ENCODE peak calls at places on chromosomes 12 and 14, in four cellular contexts. W, G, X and J are unnamed samples. For H3K36me3, the result is how much of the 10 kb centered on the place peaks cover.

GRCh38 chr14:82354126-82354525 is 820.5 kb upstream of the SEL1L start:
- DNase-seq in X (no peak), G (no peak), W (no peak), J (no peak)

GRCh38 chr12:123474493-123475255 is 16.7 kb downstream of the SNRNP35 start:
- DNase-seq in G (no peak), W (no peak), X (no peak), J (no peak)

GRCh38 chr12:32248594-32249140 is 142.0 kb downstream of the BICD1 start:
- DNase-seq in W (no peak), G (no peak), X (no peak), J (no peak)

GRCh38 chr12:30067156-30067555 is 283.4 kb upstream of the TMTC1 start:
- DNase-seq in W (no peak), X (no peak), G (no peak), J (no peak)

GRCh38 chr14:91873476-91874265 is 6.3 kb upstream of the TC2N start:
- DNase-seq in G (no peak), W (peak), X (no peak), J (no peak)

GRCh38 chr12:92912052-92912451 is 17.0 kb downstream of the EEA1 start:
- DNase-seq in X (no peak), W (no peak), G (no peak), J (no peak)

GRCh38 chr12:50788562-50788961 is 24.7 kb downstream of the ATF1 start:
- DNase-seq in W (no peak), G (no peak), X (no peak), J (no peak)

GRCh38 chr12:3544296-3544965 is 53.4 kb downstream of the PRMT8 start:
- DNase-seq in W (no peak), G (no peak), X (no peak), J (no peak)

GRCh38 chr12:72072613-72073212 is 134.1 kb downstream of the TPH2 start:
- DNase-seq in X (no peak), G (no peak), W (no peak), J (no peak)

GRCh38 chr12:751828-752672 is at the start of gene WNK1:
- DNase-seq in G (peak), X (peak), W (peak), J (peak)

GRCh38 chr12:110279976-110280783 is 867 bp upstream of the ATP2A2 start:
- DNase-seq in G (peak), W (peak), X (peak), J (no peak)

GRCh38 chr14:54691525-54692260 is 124.8 kb downstream of the SAMD4A start:
- DNase-seq in X (no peak), G (peak), W (peak), J (peak)

GRCh38 chr12:40236357-40236850 is 11.6 kb downstream of the LRRK2 start:
- DNase-seq in X (no peak), G (no peak), W (no peak), J (no peak)

GRCh38 chr14:105851716-105852377 is 325.5 kb downstream of the TMEM121 start:
- DNase-seq in G (no peak), W (no peak), X (peak), J (no peak)

GRCh38 chr12:89674326-89674942 is 34.2 kb downstream of the ATP2B1 start:
- DNase-seq in X (no peak), G (no peak), W (no peak), J (no peak)

GRCh38 chr14:32938719-32939253 is at the start of gene NPAS3:
- DNase-seq in X (no peak), G (no peak), W (no peak), J (no peak)

GRCh38 chr12:1287446-1287975 is 296.5 kb downstream of the ERC1 start:
- DNase-seq in X (no peak), G (no peak), W (no peak), J (no peak)

GRCh38 chr14:74240794-74241610 is 1.8 kb downstream of the VSX2 start:
- DNase-seq in W (no peak), X (no peak), G (no peak), J (no peak)

GRCh38 chr12:123266679-123267277 is 4.9 kb downstream of the CDK2AP1 start:
- DNase-seq in G (no peak), W (no peak), X (no peak), J (no peak)

GRCh38 chr12:110917961-110918360 is 2.4 kb downstream of the MYL2 start:
- DNase-seq in G (no peak), X (no peak), W (no peak), J (no peak)

GRCh38 chr14:26394114-26394855 is 203.5 kb downstream of the NOVA1 start:
- DNase-seq in W (peak), X (no peak), G (no peak), J (peak)

GRCh38 chr12:116287850-116288301 is 10.4 kb upstream of the MED13L start:
- DNase-seq in X (no peak), W (no peak), G (no peak), J (no peak)

GRCh38 chr12:26233620-26234019 is 38.2 kb downstream of the SSPN start:
- DNase-seq in G (no peak), X (no peak), W (no peak), J (no peak)

GRCh38 chr14:40386433-40386832 is 954.2 kb upstream of the FBXO33 start:
- DNase-seq in G (no peak), X (no peak), W (no peak), J (no peak)

GRCh38 chr14:92005019-92005418 is 34.8 kb downstream of the TRIP11 start:
- DNase-seq in X (no peak), W (no peak), G (no peak), J (no peak)

GRCh38 chr12:66188584-66189475 is at the start of gene IRAK3:
- DNase-seq in X (peak), G (no peak), W (peak), J (no peak)

GRCh38 chr14:81329640-81330385 is 70.3 kb downstream of the STON2 start:
- DNase-seq in X (no peak), W (no peak), G (no peak), J (no peak)

GRCh38 chr12:52020539-52021336 is 14.0 kb downstream of the TAMALIN start:
- DNase-seq in W (peak), G (peak), X (no peak), J (no peak)

GRCh38 chr14:99603471-99603933 is 505 bp downstream of the CCDC85C start:
- DNase-seq in G (peak), X (no peak), W (no peak), J (no peak)

GRCh38 chr12:71958993-71959588 is 20.4 kb downstream of the TPH2 start:
- DNase-seq in G (no peak), X (no peak), W (no peak), J (no peak)

GRCh38 chr14:103385994-103386491 is 828 bp downstream of the MARK3 start:
- DNase-seq in G (peak), X (no peak), W (peak), J (no peak)

GRCh38 chr14:101968186-101968585 is 3.8 kb downstream of the DYNC1H1 start:
- DNase-seq in X (no peak), G (no peak), W (no peak), J (no peak)

GRCh38 chr12:70052476-70052875 is 190.8 kb upstream of the CNOT2 start:
- DNase-seq in G (no peak), X (no peak), W (no peak), J (no peak)

GRCh38 chr12:96208346-96208745 is 14.2 kb downstream of the ELK3 start:
- DNase-seq in G (no peak), W (no peak), X (no peak), J (no peak)

GRCh38 chr12:86711716-86712115 is 455.5 kb upstream of the MGAT4C start:
- DNase-seq in W (no peak), G (no peak), X (no peak), J (no peak)

GRCh38 chr12:121251838-121252237 is 41.9 kb downstream of the P2RX4 start:
- DNase-seq in X (no peak), W (no peak), G (no peak), J (no peak)

GRCh38 chr12:121252712-121253345 is 42.9 kb downstream of the P2RX4 start:
- DNase-seq in W (no peak), G (peak), X (no peak), J (no peak)

GRCh38 chr12:121248611-121249010 is 38.7 kb downstream of the P2RX4 start:
- DNase-seq in W (peak), X (no peak), G (no peak), J (no peak)

GRCh38 chr12:121246893-121247557 is 37.1 kb downstream of the P2RX4 start:
- DNase-seq in X (no peak), W (no peak), G (no peak), J (no peak)

GRCh38 chr12:121250359-121250758 is 40.4 kb downstream of the P2RX4 start:
- DNase-seq in G (no peak), X (no peak), W (no peak), J (no peak)
- H3K36me3 ChIP-seq in G (half or more), X (half or more), W (half or more), J (under half)

GRCh38 chr14:69620981-69621380 is 9.6 kb downstream of the SUSD6 start:
- DNase-seq in X (no peak), G (no peak), W (no peak), J (no peak)

GRCh38 chr14:69626132-69626500 is 14.7 kb downstream of the SUSD6 start:
- DNase-seq in W (no peak), X (no peak), G (peak), J (no peak)

GRCh38 chr14:69624131-69624530 is 12.7 kb downstream of the SUSD6 start:
- DNase-seq in G (no peak), W (no peak), X (no peak), J (no peak)

GRCh38 chr14:69629225-69630127 is 18.1 kb downstream of the SUSD6 start:
- DNase-seq in X (no peak), G (peak), W (no peak), J (no peak)

GRCh38 chr14:69625299-69626131 is 14.1 kb downstream of the SUSD6 start:
- DNase-seq in W (peak), G (peak), X (no peak), J (no peak)
- TF ChIP-seq POLR2AphosphoS5 in W (no peak), G (no peak), X (no peak), J (no peak)

DNA sequence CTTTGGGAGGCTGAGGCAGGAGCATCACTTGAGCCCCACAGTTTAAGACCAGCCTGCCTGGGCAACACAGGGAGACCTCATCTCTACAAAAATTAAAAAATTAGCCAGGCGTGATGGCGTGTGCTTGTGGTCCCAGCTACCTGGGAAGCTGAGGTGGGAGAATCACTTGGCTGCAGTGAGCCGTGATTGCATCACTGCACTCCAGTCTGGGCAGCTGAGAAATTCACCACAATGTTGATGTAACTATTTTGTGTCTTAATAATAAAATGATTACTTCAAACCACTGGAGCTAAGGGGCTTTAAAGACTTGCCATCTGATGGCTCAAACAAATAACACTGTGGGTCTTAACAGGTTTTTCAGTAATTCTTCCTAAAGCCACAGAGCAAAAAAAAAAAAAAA is 10.8 kb downstream of the ERH start:
- DNase-seq in G (no peak), X (no peak), W (no peak), J (no peak)
- H3K36me3 ChIP-seq in G (half or more), X (half or more), W (half or more), J (half or more)

GRCh38 chr14:39175445-39176262 is 600 bp downstream of the PNN start:
- DNase-seq in W (no peak), X (no peak), G (peak), J (no peak)
- TF ChIP-seq POLR2AphosphoS5 in W (no peak), X (peak), G (no peak), J (no peak)

GRCh38 chr12:62396750-62397149 is 69.9 kb upstream of the MON2 start:
- DNase-seq in G (no peak), W (no peak), X (no peak), J (no peak)
- H3K36me3 ChIP-seq in G (half or more), W (half or more), X (half or more), J (under half)

DNA sequence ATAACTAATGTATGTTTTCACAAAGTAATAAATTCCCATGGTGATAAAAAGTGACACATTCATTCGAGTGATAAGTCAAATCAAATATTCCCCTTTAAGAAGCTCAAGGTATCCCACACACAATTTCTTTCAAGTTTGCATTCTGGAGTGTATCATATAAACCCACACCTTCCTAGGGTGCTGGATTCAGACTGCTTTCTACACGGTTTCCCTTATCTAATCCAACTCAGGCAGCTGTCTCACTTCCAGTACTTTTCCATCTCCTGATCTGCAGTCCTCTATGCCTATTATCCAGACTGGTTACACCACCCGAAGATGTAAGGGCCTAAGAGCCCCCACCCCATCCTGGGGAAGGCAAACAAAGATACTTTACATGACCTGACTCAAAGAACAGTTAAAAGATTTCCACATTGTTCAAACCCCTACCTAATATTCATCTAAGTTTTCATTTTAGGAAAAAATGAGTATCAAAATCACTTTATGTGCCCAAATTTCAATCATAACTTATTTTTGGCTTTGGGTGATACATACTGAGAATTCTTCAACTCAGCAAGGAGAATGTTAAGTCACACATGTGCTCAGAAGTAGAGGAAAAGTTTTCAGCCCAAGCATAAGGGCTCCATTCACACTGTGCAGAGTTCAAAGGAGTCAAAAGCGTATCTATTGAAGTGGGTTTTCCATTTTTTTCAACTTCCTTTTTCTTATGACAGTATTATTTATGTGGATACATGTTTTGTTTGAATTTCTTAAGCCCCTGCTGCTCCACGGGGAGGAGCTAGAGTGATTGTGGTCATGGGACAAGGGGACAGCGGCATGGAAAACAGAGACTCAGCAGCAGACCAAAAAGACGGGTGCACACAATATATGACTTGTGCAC is 41.8 kb downstream of the CORO1C start:
- DNase-seq in G (peak), W (no peak), X (no peak), J (no peak)
- TF ChIP-seq POLR2AphosphoS5 in G (peak), W (no peak), X (no peak), J (no peak)

GRCh38 chr12:24850486-24850885 is 98.4 kb downstream of the BCAT1 start:
- DNase-seq in W (no peak), X (no peak), G (no peak), J (no peak)

GRCh38 chr12:24846689-24847088 is 102.2 kb downstream of the BCAT1 start:
- DNase-seq in G (no peak), W (no peak), X (no peak), J (no peak)

GRCh38 chr12:24851341-24851740 is 97.6 kb downstream of the BCAT1 start:
- DNase-seq in W (no peak), G (no peak), X (no peak), J (no peak)

GRCh38 chr12:24851816-24852337 is 97.0 kb downstream of the BCAT1 start:
- DNase-seq in G (no peak), X (no peak), W (no peak), J (no peak)

GRCh38 chr12:24848941-24849477 is 99.9 kb downstream of the BCAT1 start:
- DNase-seq in W (no peak), G (no peak), X (no peak), J (no peak)
- H3K36me3 ChIP-seq in W (under half), G (half or more), X (under half), J (under half)

DNA sequence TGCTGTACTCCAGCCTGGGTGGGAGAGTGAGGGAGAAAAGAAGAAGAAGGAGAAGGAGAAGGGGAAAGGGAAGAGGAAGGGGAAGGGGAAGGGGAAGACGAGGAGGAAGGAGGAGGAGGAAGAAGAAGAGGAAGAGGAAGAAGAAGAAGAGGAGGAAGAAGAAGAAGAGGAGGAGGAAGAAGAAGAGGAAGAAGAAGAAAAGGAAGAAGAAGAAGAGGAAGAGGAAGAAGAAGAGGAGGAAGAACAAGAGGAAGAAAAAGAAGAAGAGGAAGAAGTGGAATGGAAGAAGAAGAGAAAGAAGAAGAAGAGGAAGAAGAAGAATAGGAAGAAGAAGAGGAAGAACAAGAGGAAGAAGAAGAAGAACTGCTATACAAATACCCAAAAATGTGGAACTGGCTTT is 507.4 kb upstream of the TMPO start:
- DNase-seq in W (no peak), G (no peak), X (no peak), J (no peak)
- TF ChIP-seq POLR2AphosphoS5 in W (no peak), G (no peak), X (no peak), J (no peak)

GRCh38 chr14:84804498-84805294 is 725.2 kb upstream of the FLRT2 start:
- DNase-seq in X (no peak), W (no peak), G (no peak), J (no peak)
- H3K36me3 ChIP-seq in X (under half), W (under half), G (under half), J (under half)